ENCODE peak calls at places on chromosomes 16 and 17, in seven cellular contexts. One of them, this sample, is unnamed.

GRCh38 chr16:37511-37910 is 15.9 kb downstream of the POLR3K start:
- DNase-seq in activated CD4-positive, alpha-beta T cell treated with anti-CD3 and anti-CD28 coated beads, Interleukin-2, amount 50 U/mL, for 4 hours: no peak
- DNase-seq in substantia nigra: no peak
- DNase-seq in HAP-1: no peak
- DNase-seq in kidney epithelial cell: no peak
- DNase-seq in NCI-H146: no peak
- DNase-seq in activated T-cell treated with anti-CD3 and anti-CD28 coated beads for 1 hour: no peak
- DNase-seq in this sample: no peak

GRCh38 chr17:81138083-81138482 is 27.2 kb upstream of the PVALEF start:
- DNase-seq in activated CD4-positive, alpha-beta T cell treated with anti-CD3 and anti-CD28 coated beads, Interleukin-2, amount 50 U/mL, for 4 hours: no peak
- DNase-seq in substantia nigra: no peak
- DNase-seq in HAP-1: no peak
- DNase-seq in kidney epithelial cell: no peak
- DNase-seq in NCI-H146: no peak
- DNase-seq in activated T-cell treated with anti-CD3 and anti-CD28 coated beads for 1 hour: no peak
- DNase-seq in this sample: no peak

GRCh38 chr17:76714822-76715461 is 4.2 kb upstream of the MXRA7 start:
- DNase-seq in activated CD4-positive, alpha-beta T cell treated with anti-CD3 and anti-CD28 coated beads, Interleukin-2, amount 50 U/mL, for 4 hours: peak
- DNase-seq in substantia nigra: peak
- DNase-seq in HAP-1: peak
- DNase-seq in kidney epithelial cell: no peak
- DNase-seq in NCI-H146: peak
- DNase-seq in activated T-cell treated with anti-CD3 and anti-CD28 coated beads for 1 hour: peak
- DNase-seq in this sample: peak

GRCh38 chr16:81752225-81752875 is 26.7 kb upstream of the PLCG2 start:
- DNase-seq in activated CD4-positive, alpha-beta T cell treated with anti-CD3 and anti-CD28 coated beads, Interleukin-2, amount 50 U/mL, for 4 hours: no peak
- DNase-seq in substantia nigra: peak
- DNase-seq in HAP-1: no peak
- DNase-seq in kidney epithelial cell: no peak
- DNase-seq in NCI-H146: no peak
- DNase-seq in activated T-cell treated with anti-CD3 and anti-CD28 coated beads for 1 hour: no peak
- DNase-seq in this sample: no peak

GRCh38 chr16:47777191-47777590 is 316.1 kb downstream of the PHKB start:
- DNase-seq in activated CD4-positive, alpha-beta T cell treated with anti-CD3 and anti-CD28 coated beads, Interleukin-2, amount 50 U/mL, for 4 hours: no peak
- DNase-seq in substantia nigra: no peak
- DNase-seq in HAP-1: no peak
- DNase-seq in kidney epithelial cell: no peak
- DNase-seq in NCI-H146: no peak
- DNase-seq in activated T-cell treated with anti-CD3 and anti-CD28 coated beads for 1 hour: no peak
- DNase-seq in this sample: no peak

GRCh38 chr16:88790312-88791150 is 5.5 kb upstream of the PIEZO1 start:
- DNase-seq in activated CD4-positive, alpha-beta T cell treated with anti-CD3 and anti-CD28 coated beads, Interleukin-2, amount 50 U/mL, for 4 hours: peak
- DNase-seq in substantia nigra: no peak
- DNase-seq in HAP-1: no peak
- DNase-seq in kidney epithelial cell: no peak
- DNase-seq in NCI-H146: no peak
- DNase-seq in activated T-cell treated with anti-CD3 and anti-CD28 coated beads for 1 hour: no peak
- DNase-seq in this sample: peak

GRCh38 chr17:49359990-49360795 is 1.9 kb downstream of the ZNF652 start:
- DNase-seq in activated CD4-positive, alpha-beta T cell treated with anti-CD3 and anti-CD28 coated beads, Interleukin-2, amount 50 U/mL, for 4 hours: no peak
- DNase-seq in substantia nigra: no peak
- DNase-seq in HAP-1: no peak
- DNase-seq in kidney epithelial cell: no peak
- DNase-seq in NCI-H146: peak
- DNase-seq in activated T-cell treated with anti-CD3 and anti-CD28 coated beads for 1 hour: no peak
- DNase-seq in this sample: peak

GRCh38 chr16:67173808-67174705 is 3.7 kb downstream of the NOL3 start:
- DNase-seq in activated CD4-positive, alpha-beta T cell treated with anti-CD3 and anti-CD28 coated beads, Interleukin-2, amount 50 U/mL, for 4 hours: peak
- DNase-seq in substantia nigra: peak
- DNase-seq in HAP-1: peak
- DNase-seq in kidney epithelial cell: no peak
- DNase-seq in NCI-H146: peak
- DNase-seq in activated T-cell treated with anti-CD3 and anti-CD28 coated beads for 1 hour: peak
- DNase-seq in this sample: peak

GRCh38 chr17:43966276-43966675 is 12.5 kb upstream of the PYY start:
- DNase-seq in activated CD4-positive, alpha-beta T cell treated with anti-CD3 and anti-CD28 coated beads, Interleukin-2, amount 50 U/mL, for 4 hours: no peak
- DNase-seq in substantia nigra: no peak
- DNase-seq in HAP-1: no peak
- DNase-seq in kidney epithelial cell: no peak
- DNase-seq in NCI-H146: no peak
- DNase-seq in activated T-cell treated with anti-CD3 and anti-CD28 coated beads for 1 hour: no peak
- DNase-seq in this sample: no peak

GRCh38 chr17:27980035-27980434 is 62.4 kb upstream of the NLK start:
- DNase-seq in activated CD4-positive, alpha-beta T cell treated with anti-CD3 and anti-CD28 coated beads, Interleukin-2, amount 50 U/mL, for 4 hours: no peak
- DNase-seq in substantia nigra: no peak
- DNase-seq in HAP-1: no peak
- DNase-seq in kidney epithelial cell: peak
- DNase-seq in NCI-H146: no peak
- DNase-seq in activated T-cell treated with anti-CD3 and anti-CD28 coated beads for 1 hour: no peak
- DNase-seq in this sample: peak